ENCODE peak calls at places on chromosome 11, in nine cellular contexts. C is NCI-H460, J is occipital lobe, P is HCT116, D is NCI-H748 treated with DMSO at 0.1 percent for 48 hours, Q is EH, M is activated T-cell treated with anti-CD3 and anti-CD28 coated beads for 1 hour, O is B cell, E is T-cell. Y is an unnamed sample.

GRCh38 chr11:62223095-62223494 is 14.6 kb downstream of the SCGB2A1 start:
- DNase-seq in C (no peak), J (no peak), P (no peak), D (no peak), Q (no peak), M (no peak), O (no peak), E (no peak), Y (no peak)

GRCh38 chr11:122523841-122524531 is 131.5 kb upstream of the UBASH3B start:
- DNase-seq in C (no peak), J (no peak), P (no peak), D (no peak), Q (peak), M (no peak), O (no peak), E (no peak), Y (no peak)

GRCh38 chr11:26996056-26996455 is 2.1 kb downstream of the FIBIN start:
- DNase-seq in C (no peak), J (no peak), P (no peak), D (no peak), Q (peak), M (no peak), O (no peak), E (no peak), Y (peak)

GRCh38 chr11:96113100-96113710 is 189.3 kb upstream of the MTMR2 start:
- DNase-seq in C (no peak), J (no peak), P (no peak), D (no peak), Q (peak), M (no peak), O (no peak), E (no peak), Y (peak)

GRCh38 chr11:27621440-27622161 is 78.7 kb downstream of the BDNF start:
- DNase-seq in C (no peak), J (no peak), P (no peak), D (no peak), Q (peak), M (no peak), O (no peak), E (no peak), Y (peak)

GRCh38 chr11:88552377-88553029 is 215.0 kb upstream of the CTSC start:
- DNase-seq in C (no peak), J (no peak), P (peak), D (no peak), Q (peak), M (peak), O (peak), E (peak), Y (peak)

GRCh38 chr11:119421941-119422504 is 949 bp downstream of the THY1 start:
- DNase-seq in C (no peak), J (no peak), P (no peak), D (peak), Q (no peak), M (no peak), O (no peak), E (no peak), Y (no peak)

GRCh38 chr11:11411401-11411985 is 58.4 kb upstream of the CSNK2A3 start:
- DNase-seq in C (no peak), J (no peak), P (no peak), D (no peak), Q (no peak), M (no peak), O (no peak), E (no peak), Y (no peak)

GRCh38 chr11:65786008-65786785 is 666 bp upstream of the OVOL1 start:
- DNase-seq in C (no peak), J (no peak), P (no peak), D (no peak), Q (no peak), M (no peak), O (peak), E (no peak), Y (no peak)

GRCh38 chr11:30333405-30333804 is 10.5 kb downstream of the ARL14EP start:
- DNase-seq in C (peak), J (no peak), P (no peak), D (peak), Q (peak), M (no peak), O (no peak), E (no peak), Y (peak)

GRCh38 chr11:6006395-6006794 is 351 bp downstream of the OR56A4 start:
- DNase-seq in C (no peak), J (no peak), P (no peak), D (no peak), Q (no peak), M (no peak), O (no peak), E (no peak), Y (no peak)

GRCh38 chr11:88618716-88619462 is 281.4 kb upstream of the CTSC start:
- DNase-seq in C (no peak), J (no peak), P (no peak), D (no peak), Q (peak), M (no peak), O (no peak), E (no peak), Y (no peak)

GRCh38 chr11:38784164-38784563 is 2186.1 kb upstream of the RAG2 start:
- DNase-seq in C (no peak), J (no peak), P (no peak), D (no peak), Q (no peak), M (no peak), O (no peak), E (no peak), Y (no peak)

GRCh38 chr11:64856382-64857227 is 12.2 kb upstream of the CDC42BPG start:
- DNase-seq in C (peak), J (no peak), P (peak), D (no peak), Q (peak), M (no peak), O (no peak), E (no peak), Y (peak)

GRCh38 chr11:105612766-105613165 is 2.9 kb downstream of the GRIA4 start:
- DNase-seq in C (no peak), J (no peak), P (no peak), D (peak), Q (no peak), M (no peak), O (no peak), E (no peak), Y (no peak)

GRCh38 chr11:5362017-5362625 is 10.8 kb downstream of the OR51B6 start:
- DNase-seq in C (no peak), J (no peak), P (no peak), D (no peak), Q (peak), M (no peak), O (no peak), E (no peak), Y (peak)

GRCh38 chr11:36777302-36777701 is 179.3 kb upstream of the RAG2 start:
- DNase-seq in C (no peak), J (no peak), P (no peak), D (no peak), Q (no peak), M (no peak), O (no peak), E (no peak), Y (no peak)

GRCh38 chr11:122741613-122742012 is 86.1 kb downstream of the UBASH3B start:
- DNase-seq in C (no peak), J (no peak), P (no peak), D (no peak), Q (no peak), M (no peak), O (no peak), E (no peak), Y (peak)

GRCh38 chr11:69460540-69461257 is 20.8 kb upstream of the LINC01488 start:
- DNase-seq in C (no peak), J (no peak), P (peak), D (no peak), Q (peak), M (no peak), O (no peak), E (no peak), Y (peak)

GRCh38 chr11:103798029-103798428 is 238.4 kb upstream of the DDI1 start:
- DNase-seq in C (no peak), J (no peak), P (no peak), D (no peak), Q (peak), M (no peak), O (no peak), E (no peak), Y (peak)

Y was measured in cardiac fibroblast.